ENCODE peak calls at places on chromosomes 5 and 9, in seven cellular contexts. One of them, this sample, is unnamed.

GRCh38 chr5:73446631-73447233 is 1.8 kb downstream of the FOXD1 start:
- DNase-seq in hypothalamus: no peak
- DNase-seq in GM10248: no peak
- DNase-seq in transverse colon: no peak
- DNase-seq in ELR: peak; percentile 52
- DNase-seq in fibroblast of the conjunctiva: no peak
- DNase-seq in nucleus accumbens: no peak
- DNase-seq in this sample: no peak

GRCh38 chr5:173679909-173680626 is 63.6 kb upstream of the BOD1 start:
- DNase-seq in ELR: no peak
- DNase-seq in hypothalamus: no peak
- DNase-seq in nucleus accumbens: no peak
- DNase-seq in fibroblast of the conjunctiva: no peak
- DNase-seq in transverse colon: no peak
- DNase-seq in GM10248: no peak
- DNase-seq in this sample: no peak

GRCh38 chr9:126327016-126327749 is 554 bp downstream of the MVB12B start:
- DNase-seq in hypothalamus: no peak
- DNase-seq in nucleus accumbens: no peak
- DNase-seq in fibroblast of the conjunctiva: no peak
- DNase-seq in GM10248: no peak
- DNase-seq in transverse colon: no peak
- DNase-seq in ELR: no peak
- DNase-seq in this sample: no peak

GRCh38 chr5:38376404-38376803 is 118.0 kb downstream of the EGFLAM start:
- DNase-seq in hypothalamus: no peak
- DNase-seq in ELR: no peak
- DNase-seq in GM10248: no peak
- DNase-seq in transverse colon: no peak
- DNase-seq in nucleus accumbens: no peak
- DNase-seq in fibroblast of the conjunctiva: no peak
- DNase-seq in this sample: no peak

GRCh38 chr5:132489871-132490483 is 596 bp downstream of the IRF1 start:
- DNase-seq in nucleus accumbens: no peak
- DNase-seq in transverse colon: peak; percentile 69
- DNase-seq in hypothalamus: no peak
- DNase-seq in ELR: peak; percentile 64
- DNase-seq in GM10248: peak; percentile 74
- DNase-seq in fibroblast of the conjunctiva: no peak
- DNase-seq in this sample: peak; percentile 43

GRCh38 chr5:91332267-91333044 is 50.7 kb downstream of the ARRDC3 start:
- DNase-seq in GM10248: no peak
- DNase-seq in ELR: peak; percentile 83
- DNase-seq in nucleus accumbens: no peak
- DNase-seq in fibroblast of the conjunctiva: no peak
- DNase-seq in hypothalamus: no peak
- DNase-seq in transverse colon: no peak
- DNase-seq in this sample: no peak

GRCh38 chr9:2622361-2623045 is 916 bp downstream of the VLDLR start:
- DNase-seq in hypothalamus: no peak
- DNase-seq in ELR: peak; percentile 42
- DNase-seq in nucleus accumbens: peak; percentile 41
- DNase-seq in fibroblast of the conjunctiva: no peak
- DNase-seq in GM10248: peak; percentile 38
- DNase-seq in transverse colon: peak; percentile 11
- DNase-seq in this sample: peak; percentile 59

GRCh38 chr5:78905084-78905938 is 79.8 kb downstream of the ARSB start:
- DNase-seq in hypothalamus: no peak
- DNase-seq in fibroblast of the conjunctiva: no peak
- DNase-seq in nucleus accumbens: no peak
- DNase-seq in GM10248: peak; percentile 41
- DNase-seq in ELR: no peak
- DNase-seq in transverse colon: no peak
- DNase-seq in this sample: no peak

GRCh38 chr9:94945191-94946144 is 219.0 kb downstream of the AOPEP start:
- DNase-seq in nucleus accumbens: no peak
- DNase-seq in GM10248: no peak
- DNase-seq in hypothalamus: peak; percentile 19
- DNase-seq in transverse colon: peak; percentile 39
- DNase-seq in fibroblast of the conjunctiva: peak; percentile 65
- DNase-seq in ELR: peak; percentile 88
- DNase-seq in this sample: peak; percentile 68

GRCh38 chr9:31700252-31701045 is 684.0 kb upstream of the ACO1 start:
- DNase-seq in GM10248: no peak
- DNase-seq in fibroblast of the conjunctiva: no peak
- DNase-seq in nucleus accumbens: no peak
- DNase-seq in hypothalamus: no peak
- DNase-seq in ELR: no peak
- DNase-seq in transverse colon: no peak
- DNase-seq in this sample: no peak

GRCh38 chr9:137668203-137668602 is 49.4 kb downstream of the EHMT1 start:
- DNase-seq in ELR: no peak
- DNase-seq in transverse colon: no peak
- DNase-seq in nucleus accumbens: no peak
- DNase-seq in fibroblast of the conjunctiva: no peak
- DNase-seq in hypothalamus: no peak
- DNase-seq in GM10248: no peak
- DNase-seq in this sample: no peak

GRCh38 chr9:72554221-72554641 is 32.8 kb downstream of the TMC1 start:
- DNase-seq in ELR: peak; percentile 82
- DNase-seq in fibroblast of the conjunctiva: peak; percentile 77
- DNase-seq in GM10248: no peak
- DNase-seq in hypothalamus: no peak
- DNase-seq in transverse colon: no peak
- DNase-seq in nucleus accumbens: no peak
- DNase-seq in this sample: no peak

GRCh38 chr9:13845460-13845859 is 468.5 kb downstream of the NFIB start:
- DNase-seq in hypothalamus: no peak
- DNase-seq in fibroblast of the conjunctiva: peak; percentile 26
- DNase-seq in GM10248: no peak
- DNase-seq in nucleus accumbens: no peak
- DNase-seq in transverse colon: no peak
- DNase-seq in ELR: peak; percentile 59
- DNase-seq in this sample: no peak

GRCh38 chr5:172743112-172743959 is 27.7 kb downstream of the DUSP1 start:
- DNase-seq in fibroblast of the conjunctiva: no peak
- DNase-seq in transverse colon: no peak
- DNase-seq in GM10248: no peak
- DNase-seq in nucleus accumbens: no peak
- DNase-seq in ELR: no peak
- DNase-seq in hypothalamus: no peak
- DNase-seq in this sample: no peak

GRCh38 chr5:90289837-90290236 is 119.7 kb downstream of the CETN3 start:
- DNase-seq in nucleus accumbens: no peak
- DNase-seq in GM10248: no peak
- DNase-seq in transverse colon: no peak
- DNase-seq in fibroblast of the conjunctiva: no peak
- DNase-seq in hypothalamus: no peak
- DNase-seq in ELR: no peak
- DNase-seq in this sample: no peak

GRCh38 chr9:136552117-136552685 is 6.4 kb upstream of the NOTCH1 start:
- DNase-seq in GM10248: peak; percentile 67
- DNase-seq in fibroblast of the conjunctiva: peak; percentile 54
- DNase-seq in hypothalamus: no peak
- DNase-seq in transverse colon: no peak
- DNase-seq in ELR: peak; percentile 67
- DNase-seq in nucleus accumbens: no peak
- DNase-seq in this sample: no peak

GRCh38 chr9:6224393-6225154 is 9.0 kb downstream of the IL33 start:
- DNase-seq in nucleus accumbens: no peak
- DNase-seq in GM10248: no peak
- DNase-seq in hypothalamus: no peak
- DNase-seq in fibroblast of the conjunctiva: no peak
- DNase-seq in ELR: no peak
- DNase-seq in transverse colon: no peak
- DNase-seq in this sample: no peak

GRCh38 chr9:117387422-117387821 is 27.4 kb downstream of the ASTN2 start:
- DNase-seq in ELR: no peak
- DNase-seq in hypothalamus: no peak
- DNase-seq in nucleus accumbens: no peak
- DNase-seq in fibroblast of the conjunctiva: no peak
- DNase-seq in GM10248: no peak
- DNase-seq in transverse colon: no peak
- DNase-seq in this sample: no peak

GRCh38 chr9:114274217-114274616 is 48.7 kb upstream of the ORM1 start:
- DNase-seq in fibroblast of the conjunctiva: no peak
- DNase-seq in transverse colon: no peak
- DNase-seq in nucleus accumbens: no peak
- DNase-seq in GM10248: no peak
- DNase-seq in ELR: no peak
- DNase-seq in hypothalamus: no peak
- DNase-seq in this sample: no peak

GRCh38 chr5:104967806-104968205 is 1405.2 kb upstream of the NUDT12 start:
- DNase-seq in ELR: no peak
- DNase-seq in GM10248: no peak
- DNase-seq in nucleus accumbens: no peak
- DNase-seq in transverse colon: no peak
- DNase-seq in hypothalamus: no peak
- DNase-seq in fibroblast of the conjunctiva: no peak
- DNase-seq in this sample: no peak

GRCh38 chr9:130680836-130681768 is 12.5 kb upstream of the EXOSC2 start:
- DNase-seq in nucleus accumbens: peak; percentile 53
- DNase-seq in fibroblast of the conjunctiva: peak; percentile 41
- DNase-seq in hypothalamus: peak; percentile 37
- DNase-seq in transverse colon: peak; percentile 89
- DNase-seq in ELR: peak; percentile 92
- DNase-seq in GM10248: peak; percentile 75
- DNase-seq in this sample: peak; percentile 51

GRCh38 chr9:122498883-122499288 is 11.7 kb upstream of the OR1J2 start:
- DNase-seq in hypothalamus: no peak
- DNase-seq in GM10248: peak; percentile 35
- DNase-seq in ELR: peak; percentile 59
- DNase-seq in transverse colon: no peak
- DNase-seq in nucleus accumbens: no peak
- DNase-seq in fibroblast of the conjunctiva: peak; percentile 29
- DNase-seq in this sample: no peak

This sample was measured in head of caudate nucleus.